ENCODE peak calls at places on chromosomes 6 and 20, in seven cellular contexts. A is A549; R is activated CD4-positive, CD25-positive, alpha-beta regulatory T cell; U is heart left ventricle; S is CD8-positive, alpha-beta memory T cell; F is mammary epithelial cell; J is caudate nucleus. Q is an unnamed sample.

GRCh38 chr20:1364106-1364505 is 28.7 kb downstream of the FKBP1A start:
- DNase-seq in A (no peak), R (no peak), U (no peak), S (no peak), F (no peak), J (no peak), Q (no peak)

GRCh38 chr20:38106461-38106860 is 58.6 kb downstream of the TGM2 start:
- DNase-seq in A (no peak), R (no peak), U (no peak), S (no peak), F (no peak), J (no peak), Q (no peak)

GRCh38 chr6:9783567-9783966 is 631.3 kb downstream of the TFAP2A start:
- DNase-seq in A (no peak), R (no peak), U (no peak), S (no peak), F (no peak), J (no peak), Q (no peak)

GRCh38 chr6:11230158-11231107 is 2.0 kb downstream of the NEDD9 start:
- DNase-seq in A (no peak), R (no peak), U (no peak), S (no peak), F (no peak), J (no peak), Q (no peak)

GRCh38 chr6:124968401-124968800 is 6.2 kb downstream of the RNF217 start:
- DNase-seq in A (no peak), R (no peak), U (no peak), S (no peak), F (no peak), J (no peak), Q (no peak)

GRCh38 chr6:97049254-97050004 is 124.9 kb downstream of the KLHL32 start:
- DNase-seq in A (no peak), R (no peak), U (no peak), S (no peak), F (peak; percentile 9), J (no peak), Q (no peak)

GRCh38 chr6:42099340-42100028 is 42.9 kb downstream of the C6orf132 start:
- DNase-seq in A (no peak), R (no peak), U (no peak), S (no peak), F (peak; percentile 96), J (no peak), Q (peak; percentile 98)

GRCh38 chr6:76633259-76633658 is 560.8 kb upstream of the IMPG1 start:
- DNase-seq in A (no peak), R (no peak), U (no peak), S (no peak), F (no peak), J (no peak), Q (no peak)

GRCh38 chr6:68139130-68139529 is 496.0 kb upstream of the ADGRB3 start:
- DNase-seq in A (no peak), R (no peak), U (no peak), S (no peak), F (no peak), J (no peak), Q (no peak)

GRCh38 chr6:34671362-34671761 is 25.2 kb downstream of the ILRUN start:
- DNase-seq in A (no peak), R (no peak), U (no peak), S (no peak), F (no peak), J (no peak), Q (no peak)

GRCh38 chr6:32903952-32904351 is 36.9 kb downstream of the HLA-DMB start:
- DNase-seq in A (no peak), R (no peak), U (no peak), S (no peak), F (no peak), J (no peak), Q (no peak)

GRCh38 chr20:60209048-60209447 is 250.8 kb downstream of the CDH26 start:
- DNase-seq in A (no peak), R (no peak), U (no peak), S (no peak), F (no peak), J (no peak), Q (no peak)

GRCh38 chr20:23331951-23332350 is 18.6 kb upstream of the NXT1 start:
- DNase-seq in A (no peak), R (no peak), U (no peak), S (no peak), F (no peak), J (no peak), Q (no peak)

GRCh38 chr20:5544175-5544574 is 206.0 kb upstream of the SHLD1 start:
- DNase-seq in A (no peak), R (no peak), U (no peak), S (no peak), F (no peak), J (no peak), Q (no peak)

GRCh38 chr20:32574296-32575226 is 10.6 kb downstream of the NOL4L start:
- DNase-seq in A (peak; percentile 60), R (no peak), U (peak; percentile 69), S (no peak), F (peak; percentile 49), J (no peak), Q (peak; percentile 10)

GRCh38 chr6:75201076-75201475 is 4.8 kb downstream of the COL12A1 start:
- DNase-seq in A (no peak), R (no peak), U (no peak), S (no peak), F (no peak), J (no peak), Q (no peak)

GRCh38 chr6:83192871-83193746 is at the start of the genes PGM3 and RWDD2A:
- DNase-seq in A (peak; percentile 89), R (peak; percentile 85), U (peak; percentile 92), S (peak; percentile 89), F (peak; percentile 77), J (peak; percentile 82), Q (peak; percentile 92)

GRCh38 chr20:8335059-8335458 is 203.0 kb downstream of the PLCB1 start:
- DNase-seq in A (no peak), R (no peak), U (no peak), S (no peak), F (no peak), J (no peak), Q (no peak)

GRCh38 chr6:167998206-167998605 is 735 bp downstream of the KIF25 start:
- DNase-seq in A (no peak), R (no peak), U (no peak), S (no peak), F (no peak), J (no peak), Q (no peak)

GRCh38 chr6:46039646-46040045 is 24.0 kb upstream of the CLIC5 start:
- DNase-seq in A (no peak), R (no peak), U (no peak), S (no peak), F (no peak), J (no peak), Q (no peak)

GRCh38 chr20:59743767-59744485 is 139.6 kb downstream of the PHACTR3 start:
- DNase-seq in A (no peak), R (no peak), U (no peak), S (no peak), F (no peak), J (no peak), Q (no peak)

GRCh38 chr6:43768983-43769525 is 957 bp upstream of the VEGFA start:
- DNase-seq in A (no peak), R (no peak), U (peak; percentile 87), S (no peak), F (no peak), J (no peak), Q (no peak)

GRCh38 chr20:44962483-44962882 is 2.3 kb upstream of the TOMM34 start:
- DNase-seq in A (no peak), R (no peak), U (no peak), S (no peak), F (peak; percentile 30), J (no peak), Q (no peak)

GRCh38 chr6:111757342-111757741 is 115.9 kb downstream of the FYN start:
- DNase-seq in A (no peak), R (no peak), U (no peak), S (peak; percentile 34), F (peak; percentile 11), J (no peak), Q (no peak)

GRCh38 chr6:66183982-66184555 is 477.0 kb upstream of the EYS start:
- DNase-seq in A (no peak), R (no peak), U (no peak), S (no peak), F (no peak), J (no peak), Q (no peak)

GRCh38 chr6:112957526-112957916 is 610.4 kb downstream of the RFPL4B start:
- DNase-seq in A (no peak), R (no peak), U (no peak), S (no peak), F (no peak), J (no peak), Q (no peak)

GRCh38 chr6:113381957-113382356 is 475.2 kb upstream of the MARCKS start:
- DNase-seq in A (no peak), R (no peak), U (no peak), S (no peak), F (no peak), J (no peak), Q (peak; percentile 15)

GRCh38 chr20:53763707-53764415 is 170.2 kb upstream of the ZNF217 start:
- DNase-seq in A (peak; percentile 57), R (no peak), U (no peak), S (no peak), F (no peak), J (no peak), Q (no peak)